ENCODE peak calls at places on chromosomes 7 and 10, in seven cellular contexts. I is transverse colon, F is breast epithelium, V is tibial nerve, X is endothelial cell of umbilical vein, O is A549, U is thyroid gland. J is an unnamed sample.
A peak's percentile ranks its signal among the peaks of the same experiment; 100 is the strongest.

GRCh38 chr10:11270135-11270857 is 252.6 kb downstream of the CELF2 start:
- DNase-seq in I (peak; percentile 75), F (peak; percentile 48), V (peak; percentile 71), X (peak; percentile 81), O (peak; percentile 65), U (peak; percentile 80), J (peak; percentile 68)

GRCh38 chr10:72754275-72755032 is 62.5 kb downstream of the MCU start:
- DNase-seq in I (no peak), F (no peak), V (no peak), X (no peak), O (no peak), U (no peak), J (no peak)

GRCh38 chr10:26721561-26721960 is 24.1 kb downstream of the PDSS1 start:
- DNase-seq in I (no peak), F (no peak), V (no peak), X (no peak), O (no peak), U (no peak), J (no peak)

GRCh38 chr7:101995121-101995520 is 177.7 kb downstream of the CUX1 start:
- DNase-seq in I (peak; percentile 33), F (no peak), V (no peak), X (peak; percentile 5), O (no peak), U (peak; percentile 12), J (no peak)

GRCh38 chr10:64486149-64486548 is 964.9 kb downstream of the REEP3 start:
- DNase-seq in I (no peak), F (no peak), V (no peak), X (no peak), O (no peak), U (no peak), J (no peak)

GRCh38 chr7:121513105-121513504 is 117.0 kb upstream of the FAM3C start:
- DNase-seq in I (no peak), F (no peak), V (no peak), X (peak; percentile 59), O (no peak), U (no peak), J (no peak)

GRCh38 chr7:5523052-5523711 is 99.5 kb upstream of the TNRC18 start:
- DNase-seq in I (peak; percentile 44), F (no peak), V (no peak), X (no peak), O (peak; percentile 73), U (no peak), J (peak; percentile 47)

GRCh38 chr10:119438717-119439116 is 103.8 kb downstream of the RGS10 start:
- DNase-seq in I (no peak), F (no peak), V (no peak), X (no peak), O (no peak), U (no peak), J (no peak)

GRCh38 chr7:77417801-77418200 is 1.7 kb upstream of the GSAP start:
- DNase-seq in I (no peak), F (no peak), V (no peak), X (no peak), O (no peak), U (no peak), J (no peak)

GRCh38 chr7:79282051-79282694 is 171.3 kb downstream of the MAGI2 start:
- DNase-seq in I (no peak), F (no peak), V (no peak), X (peak; percentile 68), O (peak; percentile 79), U (peak; percentile 17), J (peak; percentile 59)

GRCh38 chr7:71140264-71140663 is 8.3 kb downstream of the GALNT17 start:
- DNase-seq in I (no peak), F (no peak), V (no peak), X (no peak), O (no peak), U (peak; percentile 49), J (no peak)

GRCh38 chr10:102114861-102115618 is 5.1 kb downstream of the LDB1 start:
- DNase-seq in I (peak; percentile 94), F (peak; percentile 91), V (peak; percentile 92), X (peak; percentile 81), O (peak; percentile 73), U (peak; percentile 92), J (peak; percentile 87)

GRCh38 chr10:102113956-102114857 is 6.0 kb downstream of the LDB1 start:
- DNase-seq in I (peak; percentile 29), F (no peak), V (no peak), X (peak; percentile 27), O (no peak), U (peak; percentile 19), J (peak; percentile 76)

GRCh38 chr10:102113261-102113955 is 6.8 kb downstream of the LDB1 start:
- DNase-seq in I (no peak), F (no peak), V (no peak), X (no peak), O (no peak), U (no peak), J (peak; percentile 76)

GRCh38 chr10:102111276-102111675 is 8.9 kb downstream of the LDB1 start:
- DNase-seq in I (no peak), F (no peak), V (no peak), X (no peak), O (no peak), U (no peak), J (peak; percentile 36)

GRCh38 chr10:102112210-102112817 is 7.9 kb downstream of the LDB1 start:
- DNase-seq in I (no peak), F (no peak), V (no peak), X (no peak), O (no peak), U (no peak), J (peak; percentile 98)
- TF ChIP-seq POLR2A in I (no peak), F (no peak), V (no peak), X (no peak), O (no peak), U (no peak), J (peak; percentile 94)

GRCh38 chr7:398888-399287 is 108.9 kb downstream of the FOXL3 start:
- DNase-seq in I (no peak), F (no peak), V (no peak), X (no peak), O (no peak), U (no peak), J (no peak)
- TF ChIP-seq POLR2A in I (no peak), F (no peak), V (no peak), X (no peak), O (no peak), U (no peak), J (no peak)

GRCh38 chr7:138001529-138002095 is at the start of gene CREB3L2:
- DNase-seq in I (peak; percentile 68), F (peak; percentile 57), V (no peak), X (no peak), O (peak; percentile 51), U (peak; percentile 76), J (peak; percentile 87)
- TF ChIP-seq POLR2A in I (peak; percentile 79), F (peak; percentile 13), V (peak; percentile 93), X (peak; percentile 62), O (peak; percentile 64), U (peak; percentile 99), J (peak; percentile 74)

GRCh38 chr7:154928136-154929005 is 74.6 kb downstream of the PAXIP1 start:
- DNase-seq in I (peak; percentile 40), F (peak; percentile 48), V (no peak), X (peak; percentile 99), O (peak; percentile 92), U (peak; percentile 50), J (peak; percentile 89)
- TF ChIP-seq POLR2A in I (peak; percentile 33), F (no peak), V (peak; percentile 45), X (no peak), O (no peak), U (peak; percentile 41), J (peak; percentile 46)

DNA sequence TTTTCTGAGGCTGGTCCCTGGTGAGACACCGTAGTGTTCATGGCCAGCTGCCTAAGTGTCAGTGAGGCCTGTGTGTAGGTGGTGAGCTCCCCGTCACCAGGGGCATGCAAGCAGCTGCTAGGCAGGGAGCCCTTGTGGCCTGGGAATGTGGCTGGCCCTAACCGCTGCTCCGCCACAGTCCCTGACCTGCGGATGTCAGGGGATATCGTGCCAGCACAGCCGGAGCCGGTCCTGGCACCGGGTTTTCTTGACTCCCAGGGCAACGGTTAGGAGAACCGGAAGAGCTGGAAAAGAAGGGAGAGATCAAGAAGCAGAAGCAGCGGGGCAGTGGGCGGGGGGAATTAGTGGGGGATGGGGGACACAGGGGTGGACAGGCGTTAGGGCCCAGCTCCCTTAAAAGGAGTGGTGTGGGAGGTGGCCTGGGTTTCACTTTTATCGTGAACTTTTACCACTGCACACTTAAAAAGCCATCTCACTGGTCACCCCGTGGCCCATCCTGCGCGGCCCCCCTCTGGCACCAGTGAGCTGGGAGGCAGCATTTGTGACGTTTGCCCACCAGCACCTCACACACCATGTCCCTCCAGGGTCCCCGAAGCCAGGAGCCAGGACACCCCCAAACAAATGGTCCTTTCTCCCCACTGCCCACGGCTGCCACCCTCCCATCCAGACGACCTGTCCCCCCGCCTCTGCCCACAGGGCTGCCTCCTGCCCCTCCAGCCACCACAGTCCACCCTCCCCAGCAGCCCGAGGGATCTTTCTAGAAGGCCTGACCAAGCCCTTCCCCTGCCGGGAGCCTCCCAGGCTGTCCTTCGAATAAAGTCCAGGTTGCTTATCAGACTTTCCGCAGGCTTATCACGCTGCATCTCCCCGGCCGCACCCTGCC is 1.7 kb upstream of the MICALL2 start:
- DNase-seq in I (peak; percentile 81), F (peak; percentile 57), V (peak; percentile 33), X (peak; percentile 61), O (peak; percentile 50), U (peak; percentile 61), J (peak; percentile 83)
- TF ChIP-seq POLR2A in I (peak; percentile 70), F (no peak), V (no peak), X (no peak), O (no peak), U (no peak), J (peak; percentile 30)

GRCh38 chr7:21426286-21426957 is 1.5 kb upstream of the SP4 start:
- DNase-seq in I (no peak), F (no peak), V (no peak), X (no peak), O (no peak), U (no peak), J (peak; percentile 82)

GRCh38 chr7:21428642-21428941 is 709 bp downstream of the SP4 start:
- DNase-seq in I (no peak), F (no peak), V (no peak), X (no peak), O (no peak), U (no peak), J (no peak)

GRCh38 chr7:21429021-21429420 is 1.1 kb downstream of the SP4 start:
- DNase-seq in I (no peak), F (no peak), V (no peak), X (no peak), O (no peak), U (no peak), J (no peak)

GRCh38 chr7:21426958-21427860 is 674 bp upstream of the SP4 start:
- DNase-seq in I (peak; percentile 99), F (peak; percentile 98), V (peak; percentile 97), X (peak; percentile 99), O (peak; percentile 98), U (peak; percentile 99), J (peak; percentile 100)

DNA sequence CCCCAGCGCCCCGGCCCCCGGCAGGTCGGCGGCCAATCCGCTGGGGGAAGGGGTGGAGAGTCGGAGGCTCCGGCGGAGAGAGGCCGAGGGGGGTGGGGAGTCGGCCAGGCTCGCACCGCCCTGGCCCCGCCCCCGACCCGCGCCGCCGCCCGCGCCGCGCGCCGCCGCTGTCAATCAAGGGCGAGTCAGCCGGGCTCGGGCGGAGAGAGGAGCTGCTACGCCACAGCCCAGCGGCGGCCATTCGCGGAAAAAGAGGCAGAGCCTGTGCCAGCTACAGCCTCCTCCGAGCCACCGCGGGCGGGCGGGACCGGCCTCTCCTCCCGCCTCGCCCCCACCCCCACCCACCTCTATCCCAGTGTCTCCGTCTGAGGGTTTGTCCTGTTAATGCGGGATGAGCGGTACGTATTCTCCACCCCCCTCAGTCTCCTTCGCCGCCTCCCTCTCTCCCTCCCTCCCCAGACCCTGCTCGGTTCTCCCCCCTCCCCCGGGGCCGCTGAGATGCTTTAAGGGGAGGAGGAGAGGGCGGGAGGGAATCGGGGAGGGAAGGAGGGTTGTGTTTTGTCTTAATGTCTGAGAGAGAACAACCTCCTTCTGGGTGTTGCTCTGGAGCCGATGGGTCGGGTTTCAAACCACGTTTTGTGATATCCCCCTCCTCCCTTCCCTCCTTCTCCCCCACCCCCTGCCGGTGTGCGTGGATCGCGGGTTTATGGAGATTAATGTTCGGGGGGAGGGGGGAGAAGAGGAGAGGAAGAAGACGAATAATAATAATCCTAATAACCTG is at the start of gene SP4:
- DNase-seq in I (peak; percentile 97), F (peak; percentile 94), V (peak; percentile 92), X (peak; percentile 95), O (peak; percentile 94), U (peak; percentile 95), J (peak; percentile 95)
- TF ChIP-seq POLR2A in I (no peak), F (no peak), V (peak; percentile 67), X (no peak), O (no peak), U (peak; percentile 78), J (no peak)

J was measured in erythroblast.